ENCODE peak calls at places on chromosomes 11 and 22, in seven cellular contexts. A is HCT116, G is H1, Z is HepG2, H is SK-N-SH, I is K562, L is GM12878. M is an unnamed sample.

GRCh38 chr22:33921576-33922181 is 1.4 kb upstream of the LARGE1 start:
- DNase-seq in A (no peak), G (peak; percentile 92), Z (peak; percentile 29), H (peak; percentile 84), I (no peak), L (no peak), M (peak; percentile 70)

GRCh38 chr11:125224391-125225015 is 60.0 kb downstream of the PKNOX2 start:
- DNase-seq in A (peak; percentile 8), G (no peak), Z (peak; percentile 9), H (peak; percentile 60), I (peak; percentile 8), L (no peak), M (peak; percentile 44)

GRCh38 chr22:26273011-26273675 is 103.9 kb downstream of the SEZ6L start:
- DNase-seq in A (no peak), G (no peak), Z (no peak), H (no peak), I (no peak), L (no peak), M (no peak)

GRCh38 chr11:118113031-118113430 is 26.3 kb upstream of the SMIM35 start:
- DNase-seq in A (no peak), G (no peak), Z (no peak), H (no peak), I (no peak), L (no peak), M (no peak)

GRCh38 chr22:47030143-47030641 is 267.7 kb downstream of the TBC1D22A start:
- DNase-seq in A (no peak), G (no peak), Z (no peak), H (no peak), I (no peak), L (no peak), M (no peak)

GRCh38 chr11:106280041-106280440 is 202.6 kb downstream of the AASDHPPT start:
- DNase-seq in A (no peak), G (no peak), Z (no peak), H (no peak), I (no peak), L (no peak), M (no peak)

GRCh38 chr22:26887456-26887855 is 230.1 kb downstream of the MIAT start:
- DNase-seq in A (no peak), G (no peak), Z (no peak), H (no peak), I (no peak), L (no peak), M (no peak)

GRCh38 chr11:77069336-77069968 is 2.7 kb downstream of the CAPN5 start:
- DNase-seq in A (no peak), G (no peak), Z (no peak), H (no peak), I (no peak), L (no peak), M (no peak)

GRCh38 chr11:102368472-102368871 is 21.5 kb downstream of the BIRC2 start:
- DNase-seq in A (no peak), G (no peak), Z (no peak), H (no peak), I (no peak), L (peak; percentile 90), M (no peak)

GRCh38 chr22:40853330-40853729 is 3.1 kb downstream of the ST13 start:
- DNase-seq in A (no peak), G (no peak), Z (no peak), H (no peak), I (no peak), L (no peak), M (no peak)

GRCh38 chr11:72553748-72554147 is 119.4 kb upstream of the CLPB start:
- DNase-seq in A (no peak), G (peak; percentile 74), Z (no peak), H (no peak), I (peak; percentile 47), L (no peak), M (peak; percentile 28)

GRCh38 chr11:102007567-102008437 is 39.4 kb upstream of the CFAP300 start:
- DNase-seq in A (peak; percentile 57), G (no peak), Z (peak; percentile 88), H (peak; percentile 39), I (peak; percentile 12), L (peak; percentile 1), M (no peak)

GRCh38 chr11:62352355-62353336 is 15.4 kb downstream of the ASRGL1 start:
- DNase-seq in A (no peak), G (no peak), Z (no peak), H (no peak), I (no peak), L (peak; percentile 33), M (no peak)

GRCh38 chr11:35042265-35042664 is 96.7 kb upstream of the CD44 start:
- DNase-seq in A (no peak), G (no peak), Z (no peak), H (peak; percentile 20), I (no peak), L (no peak), M (peak; percentile 44)

GRCh38 chr22:20928573-20928967 is 11.4 kb downstream of the CRKL start:
- DNase-seq in A (no peak), G (no peak), Z (no peak), H (no peak), I (no peak), L (no peak), M (no peak)

GRCh38 chr11:96486890-96487633 is 97.2 kb downstream of the JRKL start:
- DNase-seq in A (no peak), G (no peak), Z (peak; percentile 84), H (no peak), I (peak; percentile 85), L (no peak), M (no peak)

GRCh38 chr22:46081036-46081830 is 69.1 kb upstream of the PPARA start:
- DNase-seq in A (no peak), G (no peak), Z (no peak), H (no peak), I (no peak), L (no peak), M (no peak)

GRCh38 chr11:575324-575995 is 810 bp upstream of the PHRF1 start:
- DNase-seq in A (peak; percentile 24), G (peak; percentile 63), Z (peak; percentile 59), H (no peak), I (peak; percentile 81), L (no peak), M (peak; percentile 69)

GRCh38 chr11:27718346-27718852 is 18.1 kb upstream of the BDNF start:
- DNase-seq in A (peak; percentile 73), G (peak; percentile 71), Z (no peak), H (peak; percentile 76), I (no peak), L (no peak), M (no peak)

GRCh38 chr11:1138053-1138452 is 19.7 kb upstream of the MUC5AC start:
- DNase-seq in A (no peak), G (no peak), Z (no peak), H (no peak), I (no peak), L (no peak), M (no peak)

GRCh38 chr11:119641991-119642745 is 86.8 kb downstream of the NECTIN1 start:
- DNase-seq in A (peak; percentile 4), G (no peak), Z (peak; percentile 40), H (peak; percentile 50), I (peak; percentile 48), L (no peak), M (peak; percentile 58)

GRCh38 chr11:73359930-73360742 is 16.1 kb upstream of the RELT start:
- DNase-seq in A (no peak), G (peak; percentile 83), Z (peak; percentile 29), H (peak; percentile 78), I (peak; percentile 53), L (no peak), M (peak; percentile 56)

GRCh38 chr11:102422817-102423725 is 29.5 kb downstream of the TMEM123 start:
- DNase-seq in A (no peak), G (no peak), Z (no peak), H (no peak), I (no peak), L (no peak), M (no peak)

GRCh38 chr11:112167145-112167544 is at the start of gene TEX12:
- DNase-seq in A (no peak), G (no peak), Z (no peak), H (no peak), I (no peak), L (no peak), M (no peak)

GRCh38 chr22:31080164-31080847 is 812 bp upstream of the SMTN start:
- DNase-seq in A (no peak), G (peak; percentile 67), Z (no peak), H (peak; percentile 61), I (no peak), L (no peak), M (no peak)

GRCh38 chr11:35148163-35148562 is 9.2 kb downstream of the CD44 start:
- DNase-seq in A (no peak), G (no peak), Z (no peak), H (no peak), I (no peak), L (no peak), M (no peak)

GRCh38 chr11:3853935-3854659 is 1.4 kb upstream of the STIM1 start:
- DNase-seq in A (no peak), G (no peak), Z (no peak), H (no peak), I (peak; percentile 72), L (peak; percentile 86), M (no peak)
- TF ChIP-seq JUND in A (no peak), G (no peak), Z (no peak), H (no peak), I (no peak), L (no peak), M (no peak)

DNA sequence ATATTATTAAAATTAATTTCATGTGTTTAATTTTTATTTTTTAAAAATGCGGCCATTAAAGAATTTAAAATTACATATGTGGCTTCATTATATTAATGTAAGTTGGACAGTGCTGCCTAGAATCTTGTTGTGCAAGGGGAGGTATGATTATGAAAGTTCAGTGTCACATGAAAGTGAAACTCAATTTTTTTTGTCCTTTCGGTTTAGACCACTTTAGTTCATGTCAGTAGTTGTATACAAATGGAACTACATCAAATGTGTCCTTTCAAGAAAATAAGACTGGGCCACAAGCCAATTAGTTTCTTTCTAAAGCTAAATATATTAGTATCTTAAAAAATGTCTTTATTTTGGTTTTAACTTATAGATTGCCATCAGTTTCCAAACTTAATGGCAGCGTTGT is 35.7 kb downstream of the TBCEL start:
- DNase-seq in A (no peak), G (no peak), Z (no peak), H (no peak), I (no peak), L (peak; percentile 80), M (no peak)
- TF ChIP-seq JUND in A (no peak), G (no peak), Z (no peak), H (no peak), I (no peak), L (no peak), M (no peak)

DNA sequence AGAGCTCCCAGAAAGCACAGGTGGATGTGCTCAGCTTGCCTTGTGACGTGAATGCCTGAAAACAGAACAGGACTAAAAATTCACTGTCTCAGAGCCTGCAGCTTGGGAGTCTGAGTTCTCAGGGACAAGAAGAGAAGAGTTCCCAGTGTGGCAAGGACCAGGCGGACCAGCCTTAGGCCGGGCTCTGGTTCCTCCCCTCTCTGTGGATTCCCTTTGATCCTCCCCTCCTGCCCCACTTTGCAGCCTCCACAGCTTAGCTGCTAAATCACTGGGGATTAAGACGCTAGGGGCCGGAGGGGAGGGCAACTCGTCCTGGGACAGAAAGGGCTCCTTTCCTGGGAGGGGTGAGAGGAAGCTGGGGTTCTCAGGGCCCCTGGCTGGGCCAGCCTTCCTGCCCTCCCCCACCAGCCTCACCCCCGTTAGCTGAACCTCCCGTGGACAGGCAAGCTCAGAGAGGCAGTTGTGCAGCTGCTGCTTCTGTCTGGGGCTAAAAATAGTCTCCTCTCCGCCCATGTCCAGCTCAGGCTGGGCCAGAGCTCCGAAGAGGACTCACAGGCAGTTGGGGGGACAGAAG is 29.9 kb upstream of the JAM3 start:
- DNase-seq in A (no peak), G (no peak), Z (no peak), H (no peak), I (no peak), L (no peak), M (no peak)
- TF ChIP-seq JUND in A (no peak), G (no peak), Z (no peak), H (no peak), I (no peak), L (no peak), M (no peak)

GRCh38 chr11:14638561-14638960 is 5.0 kb upstream of the PDE3B start:
- DNase-seq in A (no peak), G (no peak), Z (no peak), H (no peak), I (no peak), L (no peak), M (no peak)
- TF ChIP-seq JUND in A (no peak), G (no peak), Z (no peak), H (no peak), I (no peak), L (no peak), M (no peak)

M was measured in T47D.